ENCODE peak calls at places on chromosomes 5 and 9, in four cellular contexts. One of them, this sample, is unnamed.

GRCh38 chr9:16628421-16628820 is 242.0 kb downstream of the BNC2 start:
- DNase-seq in GM12878: no peak
- DNase-seq in K562: no peak
- DNase-seq in WTC11: no peak
- DNase-seq in this sample: no peak

GRCh38 chr5:1330146-1330846 is 14.6 kb downstream of the CLPTM1L start:
- DNase-seq in WTC11: no peak
- DNase-seq in GM12878: no peak
- DNase-seq in K562: no peak
- DNase-seq in this sample: no peak

GRCh38 chr9:113343732-113344231 is 3.7 kb upstream of the WDR31 start:
- DNase-seq in WTC11: no peak
- DNase-seq in GM12878: no peak
- DNase-seq in K562: peak; percentile 36
- DNase-seq in this sample: peak; percentile 47

GRCh38 chr5:111367081-111367480 is 142.9 kb downstream of the CAMK4 start:
- DNase-seq in K562: no peak
- DNase-seq in WTC11: no peak
- DNase-seq in GM12878: no peak
- DNase-seq in this sample: no peak

GRCh38 chr9:7479300-7479699 is 320.3 kb downstream of the DMAC1 start:
- DNase-seq in K562: peak; percentile 6
- DNase-seq in GM12878: no peak
- DNase-seq in WTC11: no peak
- DNase-seq in this sample: no peak

GRCh38 chr5:154841273-154841661 is 9.1 kb downstream of the FAXDC2 start:
- DNase-seq in WTC11: no peak
- DNase-seq in K562: no peak
- DNase-seq in GM12878: no peak
- DNase-seq in this sample: no peak

GRCh38 chr9:130453487-130453886 is 8.7 kb downstream of the ASS1 start:
- DNase-seq in WTC11: no peak
- DNase-seq in K562: peak; percentile 55
- DNase-seq in GM12878: no peak
- DNase-seq in this sample: peak; percentile 61

GRCh38 chr5:121668635-121669034 is 183.0 kb upstream of the FTMT start:
- DNase-seq in K562: no peak
- DNase-seq in WTC11: no peak
- DNase-seq in GM12878: no peak
- DNase-seq in this sample: no peak

GRCh38 chr5:78569441-78569840 is 79.1 kb downstream of the LHFPL2 start:
- DNase-seq in WTC11: no peak
- DNase-seq in K562: no peak
- DNase-seq in GM12878: no peak
- DNase-seq in this sample: no peak

GRCh38 chr9:88852794-88853193 is 138.5 kb upstream of the S1PR3 start:
- DNase-seq in K562: peak; percentile 7
- DNase-seq in WTC11: no peak
- DNase-seq in GM12878: no peak
- DNase-seq in this sample: no peak

GRCh38 chr9:130824079-130824478 is 11.0 kb upstream of the ABL1 start:
- DNase-seq in WTC11: no peak
- DNase-seq in K562: no peak
- DNase-seq in GM12878: no peak
- DNase-seq in this sample: no peak

GRCh38 chr9:23829580-23830458 is 3.8 kb upstream of the ELAVL2 start:
- DNase-seq in WTC11: no peak
- DNase-seq in GM12878: no peak
- DNase-seq in K562: no peak
- DNase-seq in this sample: peak; percentile 1

GRCh38 chr9:136119259-136120118 is 814 bp upstream of the TMEM250 start:
- DNase-seq in WTC11: peak; percentile 55
- DNase-seq in K562: peak; percentile 75
- DNase-seq in GM12878: no peak
- DNase-seq in this sample: peak; percentile 82

GRCh38 chr5:158922263-158922592 is 177.5 kb downstream of the EBF1 start:
- DNase-seq in WTC11: no peak
- DNase-seq in K562: no peak
- DNase-seq in GM12878: no peak
- DNase-seq in this sample: no peak

GRCh38 chr9:131713016-131713415 is 26.9 kb downstream of the RAPGEF1 start:
- DNase-seq in GM12878: no peak
- DNase-seq in K562: no peak
- DNase-seq in WTC11: no peak
- DNase-seq in this sample: no peak

GRCh38 chr9:107112707-107113243 is 170.3 kb upstream of the RAD23B start:
- DNase-seq in GM12878: peak; percentile 27
- DNase-seq in K562: no peak
- DNase-seq in WTC11: no peak
- DNase-seq in this sample: no peak

DNA sequence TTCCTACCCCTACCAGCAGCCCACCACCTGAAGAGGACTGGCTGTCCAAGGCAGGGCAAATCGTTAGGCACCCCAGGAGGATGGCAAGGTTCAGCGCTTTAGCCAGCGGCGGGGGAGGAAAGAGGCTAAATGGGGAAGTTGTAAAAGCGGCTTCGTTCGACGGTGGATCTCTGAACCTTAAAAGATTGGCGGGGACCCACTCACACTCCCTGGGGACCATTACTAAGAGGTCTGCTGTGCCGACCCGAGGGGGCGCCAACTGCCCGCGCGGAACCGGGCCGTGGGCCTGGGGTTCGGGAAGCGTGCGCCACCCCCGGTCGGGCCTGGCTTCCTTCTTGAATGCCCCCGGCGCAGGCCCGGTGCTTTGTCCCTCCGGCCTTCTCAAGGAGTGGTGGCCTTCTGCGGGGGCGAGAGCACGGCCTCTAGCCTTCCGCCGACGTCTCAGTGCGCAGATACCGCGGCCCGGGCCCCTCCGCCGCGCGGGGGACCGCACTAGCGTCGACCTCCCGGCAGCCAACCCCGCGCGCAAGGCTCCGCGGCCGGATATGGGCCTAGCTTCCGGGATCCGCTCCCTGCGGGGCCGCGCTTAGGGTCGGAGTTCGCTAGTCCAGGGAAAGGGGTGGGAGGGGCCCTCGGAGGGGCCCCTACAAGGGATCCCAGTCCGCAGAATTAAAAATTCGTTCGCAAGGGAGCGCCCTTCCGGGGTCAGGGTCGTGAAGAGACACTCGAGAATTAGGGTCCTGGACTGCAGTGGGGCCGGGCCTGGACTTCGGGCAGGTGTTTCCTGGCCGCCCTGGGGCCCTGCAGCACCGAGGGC is 10.5 kb downstream of the NR2F1-AS1 start:
- DNase-seq in GM12878: no peak
- DNase-seq in WTC11: peak; percentile 73
- DNase-seq in K562: no peak
- DNase-seq in this sample: no peak
- TF ChIP-seq ETV6 in GM12878: no peak
- TF ChIP-seq ETV6 in WTC11: peak; percentile 56
- TF ChIP-seq ETV6 in K562: no peak
- TF ChIP-seq ETV6 in this sample: no peak

GRCh38 chr9:15299374-15299939 is 7.6 kb downstream of the TTC39B start:
- DNase-seq in GM12878: peak; percentile 53
- DNase-seq in WTC11: no peak
- DNase-seq in K562: no peak
- DNase-seq in this sample: no peak
- TF ChIP-seq ETV6 in GM12878: no peak
- TF ChIP-seq ETV6 in WTC11: no peak
- TF ChIP-seq ETV6 in K562: no peak
- TF ChIP-seq ETV6 in this sample: no peak

GRCh38 chr5:65482280-65482726 is 583 bp upstream of the ADAMTS6 start:
- DNase-seq in K562: peak; percentile 16
- DNase-seq in WTC11: no peak
- DNase-seq in GM12878: no peak
- DNase-seq in this sample: no peak
- TF ChIP-seq ETV6 in K562: no peak
- TF ChIP-seq ETV6 in WTC11: no peak
- TF ChIP-seq ETV6 in GM12878: no peak
- TF ChIP-seq ETV6 in this sample: no peak

GRCh38 chr5:10645671-10646070 is 81.8 kb downstream of the ANKRD33B start:
- DNase-seq in GM12878: no peak
- DNase-seq in K562: no peak
- DNase-seq in WTC11: no peak
- DNase-seq in this sample: no peak

GRCh38 chr5:10648806-10649517 is 85.1 kb downstream of the ANKRD33B start:
- DNase-seq in K562: no peak
- DNase-seq in GM12878: no peak
- DNase-seq in WTC11: no peak
- DNase-seq in this sample: no peak

GRCh38 chr5:10642367-10642766 is 78.5 kb downstream of the ANKRD33B start:
- DNase-seq in K562: no peak
- DNase-seq in WTC11: no peak
- DNase-seq in GM12878: no peak
- DNase-seq in this sample: no peak

GRCh38 chr5:10647640-10648039 is 83.8 kb downstream of the ANKRD33B start:
- DNase-seq in GM12878: no peak
- DNase-seq in WTC11: no peak
- DNase-seq in K562: no peak
- DNase-seq in this sample: no peak

DNA sequence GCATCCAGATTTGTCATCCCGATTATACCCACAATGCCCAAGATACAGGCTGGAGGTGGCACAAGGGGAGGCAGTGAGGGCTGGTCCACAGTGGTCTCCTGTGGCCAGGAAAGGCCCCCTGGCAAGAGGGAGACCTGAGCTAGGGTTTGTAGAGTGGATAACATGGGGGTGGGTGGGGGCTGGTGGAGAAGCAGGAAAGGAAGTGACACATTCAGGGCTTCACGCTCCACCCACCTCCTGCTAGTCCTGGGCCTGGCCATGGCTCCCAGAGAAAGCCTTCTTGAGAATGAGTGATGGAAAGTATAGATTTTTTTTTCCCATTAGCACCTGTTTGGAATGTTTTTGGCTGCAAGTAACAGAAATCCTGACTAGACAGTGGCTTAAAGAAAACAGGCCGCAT is 81.3 kb downstream of the ANKRD33B start:
- DNase-seq in WTC11: no peak
- DNase-seq in K562: no peak
- DNase-seq in GM12878: no peak
- DNase-seq in this sample: no peak
- TF ChIP-seq ETV6 in WTC11: no peak
- TF ChIP-seq ETV6 in K562: no peak
- TF ChIP-seq ETV6 in GM12878: no peak
- TF ChIP-seq ETV6 in this sample: no peak

GRCh38 chr9:110996436-110997224 is 41.6 kb downstream of the LPAR1 start:
- DNase-seq in GM12878: no peak
- DNase-seq in WTC11: no peak
- DNase-seq in K562: no peak
- DNase-seq in this sample: no peak

GRCh38 chr9:110997847-110998246 is 40.4 kb downstream of the LPAR1 start:
- DNase-seq in GM12878: no peak
- DNase-seq in WTC11: no peak
- DNase-seq in K562: no peak
- DNase-seq in this sample: no peak

GRCh38 chr9:110999379-110999778 is 38.9 kb downstream of the LPAR1 start:
- DNase-seq in GM12878: no peak
- DNase-seq in K562: no peak
- DNase-seq in WTC11: no peak
- DNase-seq in this sample: no peak

GRCh38 chr9:110994771-110995241 is 43.5 kb downstream of the LPAR1 start:
- DNase-seq in WTC11: no peak
- DNase-seq in GM12878: no peak
- DNase-seq in K562: no peak
- DNase-seq in this sample: no peak

DNA sequence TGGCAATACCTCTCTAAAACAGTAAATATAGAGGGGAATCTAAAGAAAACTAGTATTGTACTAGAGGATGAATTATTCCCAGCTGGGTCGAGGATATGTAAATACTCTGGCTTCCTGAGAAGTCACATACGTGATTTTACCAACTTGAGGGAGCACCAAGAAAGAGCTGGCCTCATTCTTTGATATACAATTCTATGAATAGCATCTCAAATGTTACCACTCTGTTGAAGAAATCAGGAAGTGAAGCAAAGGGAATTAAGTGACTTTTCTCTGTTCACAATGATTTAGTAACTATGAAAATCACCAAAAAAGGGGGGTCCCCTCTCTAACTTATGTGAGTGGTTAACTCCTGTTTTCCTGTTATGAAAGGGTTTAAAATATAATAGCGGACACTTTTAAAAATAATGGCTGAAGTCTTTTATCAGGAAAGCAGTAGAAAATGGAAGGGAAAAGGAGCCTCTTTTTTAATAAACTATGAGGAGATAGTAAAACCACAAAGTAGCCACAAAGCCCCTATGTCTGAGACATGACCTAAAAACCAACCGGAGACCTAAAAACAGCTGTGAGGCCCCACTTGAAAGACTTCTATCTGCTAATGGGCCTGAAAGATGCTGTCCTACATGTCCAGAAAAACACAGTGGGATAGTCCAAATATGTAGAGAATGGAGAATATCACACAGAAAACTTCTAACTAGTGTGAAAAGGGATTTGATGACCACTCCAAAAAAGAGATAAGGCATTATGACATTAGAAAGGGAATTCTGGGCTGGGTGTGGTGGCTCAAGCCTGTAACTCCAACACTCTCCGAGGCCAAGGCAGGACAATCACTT is 42.5 kb downstream of the LPAR1 start:
- DNase-seq in K562: no peak
- DNase-seq in GM12878: no peak
- DNase-seq in WTC11: no peak
- DNase-seq in this sample: no peak
- TF ChIP-seq ETV6 in K562: no peak
- TF ChIP-seq ETV6 in GM12878: no peak
- TF ChIP-seq ETV6 in WTC11: no peak
- TF ChIP-seq ETV6 in this sample: no peak

This sample was measured in HepG2.